ENCODE peak calls at places on chromosome 5, in six cellular contexts. O is HCT116, A is ovary, X is sigmoid colon, H is GM12878, P is uterus. D is an unnamed sample.

GRCh38 chr5:776862-777711 is 7.4 kb downstream of the ZDHHC11B start:
- DNase-seq in O (no peak), A (no peak), X (peak), H (no peak), P (peak), D (peak)

GRCh38 chr5:38463634-38464521 is 92.6 kb downstream of the LIFR start:
- DNase-seq in O (peak), A (peak), X (peak), H (no peak), P (peak), D (peak)

GRCh38 chr5:76271836-76272235 is 131.2 kb upstream of the IQGAP2 start:
- DNase-seq in O (no peak), A (no peak), X (no peak), H (no peak), P (no peak), D (no peak)

GRCh38 chr5:11172484-11172883 is 411.4 kb upstream of the DAP start:
- DNase-seq in O (no peak), A (no peak), X (no peak), H (no peak), P (no peak), D (no peak)

GRCh38 chr5:140966293-140967225 is at the start of gene PCDHAC2:
- DNase-seq in O (peak), A (no peak), X (peak), H (no peak), P (peak), D (no peak)

GRCh38 chr5:138737494-138738265 is 15.5 kb upstream of the CTNNA1 start:
- DNase-seq in O (no peak), A (no peak), X (no peak), H (no peak), P (no peak), D (no peak)

GRCh38 chr5:72178910-72179815 is 71.9 kb downstream of the MAP1B start:
- DNase-seq in O (peak), A (peak), X (peak), H (no peak), P (peak), D (no peak)

GRCh38 chr5:76457685-76458491 is 54.8 kb downstream of the IQGAP2 start:
- DNase-seq in O (no peak), A (no peak), X (no peak), H (no peak), P (no peak), D (no peak)

GRCh38 chr5:74903165-74903787 is 37.1 kb upstream of the FAM169A start:
- DNase-seq in O (peak), A (no peak), X (no peak), H (no peak), P (no peak), D (no peak)

GRCh38 chr5:73678322-73678740 is 52.3 kb downstream of the ARHGEF28 start:
- DNase-seq in O (no peak), A (no peak), X (no peak), H (no peak), P (no peak), D (no peak)

GRCh38 chr5:121628783-121629182 is 222.9 kb upstream of the FTMT start:
- DNase-seq in O (no peak), A (no peak), X (no peak), H (no peak), P (no peak), D (no peak)

GRCh38 chr5:104363567-104363966 is 801.0 kb upstream of the NUDT12 start:
- DNase-seq in O (no peak), A (no peak), X (no peak), H (no peak), P (no peak), D (no peak)

GRCh38 chr5:1801954-1802295 is 718 bp downstream of the NDUFS6 start:
- DNase-seq in O (no peak), A (no peak), X (no peak), H (no peak), P (no peak), D (no peak)
- H3K27ac ChIP-seq in O (peak), A (no peak), X (peak), H (peak), P (peak), D (peak)

DNA sequence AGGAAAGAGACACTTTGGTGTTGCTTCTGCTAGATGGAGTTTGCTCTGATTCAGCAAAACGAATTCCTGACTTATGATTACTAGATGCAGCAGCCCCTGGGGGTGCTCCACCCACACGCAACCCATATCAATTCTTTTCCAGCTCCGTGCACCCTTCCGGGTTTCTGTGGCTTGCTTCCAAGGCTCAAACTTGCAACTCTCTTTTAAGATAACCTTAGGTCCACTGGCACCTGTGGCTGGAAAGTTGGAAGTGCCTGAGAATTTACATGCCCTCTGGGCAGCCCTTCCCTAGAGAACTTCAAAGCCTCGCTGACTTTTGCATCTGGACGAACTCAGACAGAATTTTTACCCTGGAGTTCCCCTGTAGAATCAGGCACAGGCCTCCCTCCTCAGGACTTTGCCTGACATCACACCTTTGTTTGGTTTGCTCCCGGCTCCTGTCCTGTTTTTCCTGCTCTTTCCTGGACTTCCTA is 224.9 kb downstream of the SNX18 start:
- DNase-seq in O (no peak), A (no peak), X (no peak), H (no peak), P (no peak), D (peak)
- TF ChIP-seq POLR2A in O (no peak), A (no peak), X (no peak), H (no peak), P (no peak), D (no peak)

DNA sequence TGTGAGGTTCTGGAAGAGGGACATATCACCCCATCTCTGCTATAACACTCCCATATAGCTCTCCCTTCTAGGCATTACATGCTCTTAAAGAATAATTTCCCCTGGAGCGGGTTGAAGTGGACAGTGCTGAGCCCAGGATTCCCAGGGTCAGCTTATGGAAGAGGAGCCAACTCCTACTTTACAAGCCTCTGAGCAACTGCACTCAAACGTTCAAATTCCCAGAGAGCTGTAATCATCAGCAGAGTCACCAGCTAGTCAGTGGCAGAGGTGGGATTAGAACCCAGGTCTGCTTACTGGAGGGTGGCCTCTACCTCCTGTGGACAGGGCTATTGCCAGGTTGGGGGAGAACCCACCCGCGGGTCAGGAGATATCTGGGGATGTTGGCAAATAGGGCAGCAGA is 1.4 kb downstream of the NEURL1B start:
- DNase-seq in O (no peak), A (peak), X (no peak), H (no peak), P (no peak), D (no peak)
- H3K27ac ChIP-seq in O (no peak), A (peak), X (peak), H (no peak), P (peak), D (peak)

GRCh38 chr5:132495063-132495671 is 4.6 kb upstream of the IRF1 start:
- DNase-seq in O (no peak), A (no peak), X (peak), H (no peak), P (no peak), D (no peak)

GRCh38 chr5:132497488-132497997 is 7.0 kb upstream of the IRF1 start:
- DNase-seq in O (no peak), A (peak), X (peak), H (no peak), P (peak), D (peak)

GRCh38 chr5:132498152-132498551 is 7.6 kb upstream of the IRF1 start:
- DNase-seq in O (no peak), A (peak), X (peak), H (no peak), P (peak), D (no peak)

GRCh38 chr5:132495672-132496630 is 5.4 kb upstream of the IRF1 start:
- DNase-seq in O (peak), A (peak), X (peak), H (peak), P (peak), D (peak)

DNA sequence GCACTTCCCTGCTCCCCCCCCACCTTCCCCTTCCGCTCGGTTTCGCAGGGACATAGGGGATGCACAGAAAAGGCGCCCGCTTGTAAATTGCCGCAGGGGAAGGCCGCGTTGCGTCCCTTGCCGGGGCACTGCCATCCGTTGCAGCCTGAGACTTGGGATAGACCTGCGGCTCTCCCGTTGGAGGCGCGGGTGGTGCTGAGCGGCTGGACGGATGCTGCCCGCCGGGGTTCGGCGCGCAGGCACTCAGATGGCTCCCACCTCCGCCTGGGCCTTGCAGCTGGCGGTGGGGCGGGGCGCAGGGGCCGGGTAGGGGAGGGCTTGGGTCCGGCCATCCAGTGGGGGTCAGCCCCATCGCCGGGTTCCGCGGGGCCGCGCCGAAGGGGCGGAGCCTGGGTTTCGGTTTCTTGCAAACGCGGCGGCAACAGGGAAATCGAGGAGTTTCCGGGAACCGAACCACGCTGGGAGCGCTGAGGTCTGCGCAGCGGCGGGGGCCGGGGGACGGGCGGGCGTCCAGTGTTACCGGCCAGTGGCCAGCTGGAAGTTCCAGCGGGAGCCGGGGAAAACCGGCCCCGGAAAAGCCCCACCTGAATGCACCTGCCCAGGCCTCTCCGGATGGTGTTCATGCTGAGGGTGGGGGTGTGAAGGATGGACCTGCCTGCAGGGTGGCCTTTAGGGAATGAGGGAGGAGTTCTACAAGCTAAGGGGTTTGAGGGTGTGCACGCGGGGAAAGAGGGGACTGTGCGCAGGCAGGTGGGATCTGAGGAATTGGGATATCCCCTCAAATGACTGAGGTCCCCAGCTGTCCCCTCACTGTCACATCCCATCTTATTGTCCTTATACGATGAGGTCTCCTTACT is 6.3 kb upstream of the IRF1 start:
- DNase-seq in O (no peak), A (peak), X (peak), H (no peak), P (peak), D (peak)
- TF ChIP-seq POLR2A in O (no peak), A (no peak), X (peak), H (peak), P (peak), D (no peak)

GRCh38 chr5:137272831-137273230 is 226.3 kb downstream of the SPOCK1 start:
- DNase-seq in O (no peak), A (no peak), X (no peak), H (no peak), P (no peak), D (no peak)

GRCh38 chr5:137269886-137270285 is 229.2 kb downstream of the SPOCK1 start:
- DNase-seq in O (no peak), A (no peak), X (no peak), H (no peak), P (no peak), D (no peak)

GRCh38 chr5:137269297-137269696 is 229.8 kb downstream of the SPOCK1 start:
- DNase-seq in O (no peak), A (no peak), X (no peak), H (no peak), P (no peak), D (no peak)

GRCh38 chr5:137268646-137269045 is 230.5 kb downstream of the SPOCK1 start:
- DNase-seq in O (no peak), A (no peak), X (no peak), H (no peak), P (no peak), D (no peak)

DNA sequence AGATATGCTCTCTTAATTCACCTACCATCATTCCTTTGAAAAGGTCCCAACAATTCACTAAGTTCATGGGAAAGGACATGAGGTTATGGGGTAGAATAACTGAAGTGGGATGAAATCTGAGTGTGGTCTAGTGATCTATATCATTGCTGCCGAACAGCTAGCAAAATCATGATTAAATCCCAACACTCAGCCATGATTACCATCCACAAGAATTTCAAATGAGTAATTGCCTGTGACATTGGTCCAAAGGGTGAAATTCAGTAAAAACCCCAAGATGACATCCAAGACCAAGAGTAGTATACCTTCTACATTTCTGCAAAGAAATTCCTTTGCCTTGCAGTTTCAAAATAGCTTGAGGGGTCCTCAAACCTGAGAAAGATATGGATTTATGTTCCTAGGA is 225.6 kb downstream of the SPOCK1 start:
- DNase-seq in O (no peak), A (no peak), X (no peak), H (no peak), P (no peak), D (no peak)
- H3K27ac ChIP-seq in O (no peak), A (no peak), X (no peak), H (no peak), P (no peak), D (no peak)

DNA sequence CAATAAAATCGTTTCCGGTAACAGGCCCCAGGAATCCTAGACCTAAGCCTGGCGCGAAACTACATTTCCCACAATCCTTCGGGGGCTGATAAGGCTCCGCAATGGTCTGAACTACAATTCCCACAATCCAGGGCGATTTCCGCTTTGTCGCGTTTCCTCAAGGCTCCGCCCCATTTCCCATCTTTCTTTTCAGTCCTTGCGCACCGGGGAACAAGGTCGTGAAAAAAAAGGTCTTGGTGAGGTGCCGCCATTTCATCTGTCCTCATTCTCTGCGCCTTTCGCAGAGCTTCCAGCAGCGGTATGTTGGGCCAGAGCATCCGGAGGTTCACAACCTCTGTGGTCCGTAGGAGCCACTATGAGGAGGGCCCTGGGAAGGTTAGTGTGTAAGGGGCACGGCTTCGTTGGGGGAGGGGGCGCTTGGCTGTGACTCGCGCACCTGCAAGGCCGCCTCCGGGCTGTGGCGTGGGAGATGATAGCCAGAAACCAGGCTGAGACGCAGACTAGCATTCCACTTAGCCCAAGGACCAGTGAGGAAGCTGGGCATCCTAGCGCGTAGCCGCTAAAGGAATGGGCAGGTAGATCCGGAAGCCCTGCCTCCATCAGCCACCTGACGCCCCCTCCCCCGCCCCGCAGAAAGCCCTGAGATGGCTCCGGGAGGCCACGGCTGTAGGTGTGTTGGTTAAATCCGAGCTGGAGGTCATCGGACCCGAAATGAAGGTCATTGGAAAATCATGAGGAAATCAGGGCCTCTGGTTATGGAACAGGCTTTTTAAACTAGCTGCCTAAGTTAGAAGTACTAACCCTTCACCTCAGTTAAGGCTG is at the start of gene COX7C:
- DNase-seq in O (peak), A (peak), X (peak), H (peak), P (peak), D (peak)
- TF ChIP-seq POLR2A in O (peak), A (peak), X (peak), H (peak), P (peak), D (peak)

GRCh38 chr5:82912462-82912861 is 164.7 kb downstream of the TMEM167A start:
- DNase-seq in O (no peak), A (no peak), X (peak), H (no peak), P (no peak), D (no peak)

GRCh38 chr5:82909816-82910215 is 167.4 kb downstream of the TMEM167A start:
- DNase-seq in O (no peak), A (no peak), X (no peak), H (no peak), P (no peak), D (no peak)

GRCh38 chr5:82910905-82911304 is 166.3 kb downstream of the TMEM167A start:
- DNase-seq in O (no peak), A (no peak), X (no peak), H (no peak), P (no peak), D (no peak)

GRCh38 chr5:82917584-82917983 is 159.6 kb downstream of the TMEM167A start:
- DNase-seq in O (no peak), A (no peak), X (no peak), H (no peak), P (no peak), D (no peak)

GRCh38 chr5:82911902-82912301 is 165.3 kb downstream of the TMEM167A start:
- DNase-seq in O (no peak), A (no peak), X (no peak), H (no peak), P (no peak), D (no peak)
- H3K27ac ChIP-seq in O (no peak), A (no peak), X (no peak), H (no peak), P (no peak), D (no peak)

DNA sequence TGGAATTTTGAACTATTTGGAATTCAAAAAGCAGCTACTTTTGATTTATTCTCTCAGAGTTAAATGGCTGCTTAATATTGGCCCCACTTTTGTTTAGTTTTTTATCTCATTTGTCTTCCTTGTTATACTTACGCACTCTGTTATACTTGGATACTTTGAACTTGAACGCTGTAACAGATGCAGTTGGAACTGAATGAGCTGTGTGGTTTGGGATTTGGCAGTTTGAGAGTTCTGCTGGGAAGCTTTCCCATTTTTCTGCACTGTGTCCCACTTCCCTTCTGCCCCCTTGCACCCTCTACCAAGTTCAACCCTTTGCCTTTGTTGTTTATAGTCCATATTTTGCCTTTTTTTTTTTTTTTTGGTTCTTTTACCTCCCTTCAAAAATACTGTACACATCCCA is 3.8 kb downstream of the RHOBTB3 start:
- DNase-seq in O (no peak), A (no peak), X (no peak), H (no peak), P (no peak), D (no peak)
- TF ChIP-seq POLR2A in O (no peak), A (no peak), X (no peak), H (no peak), P (no peak), D (no peak)